ENCODE peak calls at places on chromosomes 12 and 14, in four cellular contexts. One of them, this sample, is unnamed.

GRCh38 chr12:66065623-66066022 is 64.9 kb downstream of the LLPH start:
- DNase-seq in IMR-90: peak
- DNase-seq in GM12878: no peak
- DNase-seq in K562: no peak
- DNase-seq in this sample: no peak

GRCh38 chr12:131830335-131831020 is 2.3 kb downstream of the MMP17 start:
- DNase-seq in IMR-90: peak
- DNase-seq in GM12878: no peak
- DNase-seq in K562: peak
- DNase-seq in this sample: peak

GRCh38 chr12:52052471-52053186 is 1.4 kb downstream of the NR4A1 start:
- DNase-seq in IMR-90: peak
- DNase-seq in GM12878: no peak
- DNase-seq in K562: peak
- DNase-seq in this sample: no peak

GRCh38 chr12:51393676-51394545 is 2.7 kb upstream of the GALNT6 start:
- DNase-seq in IMR-90: peak
- DNase-seq in GM12878: no peak
- DNase-seq in K562: peak
- DNase-seq in this sample: peak

GRCh38 chr12:108495823-108496579 is 19.1 kb upstream of the FICD start:
- DNase-seq in IMR-90: no peak
- DNase-seq in GM12878: no peak
- DNase-seq in K562: no peak
- DNase-seq in this sample: no peak

GRCh38 chr12:120495189-120495722 is 657 bp upstream of the DYNLL1 start:
- DNase-seq in IMR-90: no peak
- DNase-seq in GM12878: no peak
- DNase-seq in K562: peak
- DNase-seq in this sample: no peak

GRCh38 chr12:133130808-133131128 is 341 bp downstream of the ZNF10 start:
- DNase-seq in IMR-90: no peak
- DNase-seq in GM12878: no peak
- DNase-seq in K562: no peak
- DNase-seq in this sample: no peak

GRCh38 chr14:99327050-99327449 is 55.1 kb upstream of the BCL11B start:
- DNase-seq in IMR-90: no peak
- DNase-seq in GM12878: no peak
- DNase-seq in K562: no peak
- DNase-seq in this sample: no peak

GRCh38 chr12:23474438-23475000 is 475.0 kb downstream of the SOX5 start:
- DNase-seq in IMR-90: no peak
- DNase-seq in GM12878: no peak
- DNase-seq in K562: no peak
- DNase-seq in this sample: no peak

GRCh38 chr14:96039633-96040311 is 610 bp downstream of the C14orf132 start:
- DNase-seq in IMR-90: peak
- DNase-seq in GM12878: no peak
- DNase-seq in K562: no peak
- DNase-seq in this sample: peak

GRCh38 chr12:124979568-124979967 is 9.4 kb downstream of the DHX37 start:
- DNase-seq in IMR-90: no peak
- DNase-seq in GM12878: no peak
- DNase-seq in K562: no peak
- DNase-seq in this sample: no peak

GRCh38 chr12:3797649-3798048 is 44.7 kb upstream of the CRACR2A start:
- DNase-seq in IMR-90: no peak
- DNase-seq in GM12878: no peak
- DNase-seq in K562: no peak
- DNase-seq in this sample: no peak

GRCh38 chr12:131134523-131135310 is 181.0 kb downstream of the ADGRD1 start:
- DNase-seq in IMR-90: no peak
- DNase-seq in GM12878: no peak
- DNase-seq in K562: no peak
- DNase-seq in this sample: no peak

GRCh38 chr14:35378638-35379568 is 25.6 kb downstream of the NFKBIA start:
- DNase-seq in IMR-90: no peak
- DNase-seq in GM12878: no peak
- DNase-seq in K562: no peak
- DNase-seq in this sample: no peak

GRCh38 chr14:64549016-64549415 is 745 bp upstream of the PPP1R36 start:
- DNase-seq in IMR-90: peak
- DNase-seq in GM12878: no peak
- DNase-seq in K562: no peak
- DNase-seq in this sample: no peak

GRCh38 chr12:31702047-31702446 is 26.8 kb downstream of the AMN1 start:
- DNase-seq in IMR-90: peak
- DNase-seq in GM12878: no peak
- DNase-seq in K562: no peak
- DNase-seq in this sample: peak

GRCh38 chr14:20690848-20691640 is 2.5 kb downstream of the ANG start:
- DNase-seq in IMR-90: peak
- DNase-seq in GM12878: peak
- DNase-seq in K562: peak
- DNase-seq in this sample: peak

GRCh38 chr14:102241147-102241546 is 63.8 kb downstream of the MOK start:
- DNase-seq in IMR-90: no peak
- DNase-seq in GM12878: no peak
- DNase-seq in K562: no peak
- DNase-seq in this sample: no peak
- TF ChIP-seq FOS in IMR-90: no peak
- TF ChIP-seq FOS in GM12878: no peak
- TF ChIP-seq FOS in K562: no peak
- TF ChIP-seq FOS in this sample: no peak

GRCh38 chr12:27779837-27780611 is at the start of the genes KLHL42 and MANSC4:
- DNase-seq in IMR-90: peak
- DNase-seq in GM12878: no peak
- DNase-seq in K562: peak
- DNase-seq in this sample: peak
- TF ChIP-seq CTCF in IMR-90: no peak
- TF ChIP-seq CTCF in GM12878: peak
- TF ChIP-seq CTCF in K562: no peak
- TF ChIP-seq CTCF in this sample: no peak

DNA sequence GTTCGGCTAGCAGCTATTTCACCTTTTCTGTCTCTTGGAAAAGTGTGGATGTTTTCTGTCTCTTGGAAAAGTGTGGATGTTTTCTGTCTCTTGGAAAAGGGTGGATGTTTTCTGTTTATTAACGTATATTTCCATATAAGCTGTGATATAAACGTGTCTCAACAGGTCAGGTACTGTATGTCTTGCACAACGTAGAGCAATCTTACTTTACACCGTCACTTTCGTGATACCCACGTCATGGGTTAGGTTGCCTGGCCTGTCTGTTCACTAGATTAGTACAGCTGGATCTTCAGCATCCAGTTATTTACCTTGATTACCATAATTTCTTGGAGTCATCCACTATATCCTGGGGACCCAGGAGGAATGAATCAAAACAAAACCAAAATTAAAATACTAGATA is 14.1 kb downstream of the CLEC7A start:
- DNase-seq in IMR-90: no peak
- DNase-seq in GM12878: no peak
- DNase-seq in K562: no peak
- DNase-seq in this sample: no peak
- TF ChIP-seq FOS in IMR-90: no peak
- TF ChIP-seq FOS in GM12878: no peak
- TF ChIP-seq FOS in K562: no peak
- TF ChIP-seq FOS in this sample: no peak

DNA sequence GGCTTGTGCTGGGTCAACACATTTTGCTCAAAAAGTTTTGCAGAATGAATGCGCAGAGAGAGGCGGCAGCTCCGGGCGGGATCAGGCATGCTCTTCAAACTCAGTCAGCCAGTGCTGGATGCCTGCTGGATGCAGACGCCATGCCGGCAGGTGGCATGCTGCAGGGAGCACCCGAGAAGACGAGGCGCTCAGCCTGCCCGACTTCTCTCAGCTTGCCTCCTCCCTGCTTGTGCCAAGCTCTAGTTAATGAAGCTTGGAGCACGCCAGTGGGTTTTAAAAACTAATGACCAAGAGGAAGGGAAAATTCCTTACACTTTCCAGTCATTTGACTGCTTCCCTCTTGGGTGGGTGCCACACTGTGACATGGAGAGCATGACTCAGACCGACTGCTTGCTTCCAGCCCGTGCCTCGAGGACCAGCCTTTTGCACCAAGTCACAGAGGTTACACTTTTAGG is 39.8 kb downstream of the SLC24A4 start:
- DNase-seq in IMR-90: peak
- DNase-seq in GM12878: no peak
- DNase-seq in K562: no peak
- DNase-seq in this sample: no peak
- TF ChIP-seq CTCF in IMR-90: no peak
- TF ChIP-seq CTCF in GM12878: no peak
- TF ChIP-seq CTCF in K562: no peak
- TF ChIP-seq CTCF in this sample: no peak

DNA sequence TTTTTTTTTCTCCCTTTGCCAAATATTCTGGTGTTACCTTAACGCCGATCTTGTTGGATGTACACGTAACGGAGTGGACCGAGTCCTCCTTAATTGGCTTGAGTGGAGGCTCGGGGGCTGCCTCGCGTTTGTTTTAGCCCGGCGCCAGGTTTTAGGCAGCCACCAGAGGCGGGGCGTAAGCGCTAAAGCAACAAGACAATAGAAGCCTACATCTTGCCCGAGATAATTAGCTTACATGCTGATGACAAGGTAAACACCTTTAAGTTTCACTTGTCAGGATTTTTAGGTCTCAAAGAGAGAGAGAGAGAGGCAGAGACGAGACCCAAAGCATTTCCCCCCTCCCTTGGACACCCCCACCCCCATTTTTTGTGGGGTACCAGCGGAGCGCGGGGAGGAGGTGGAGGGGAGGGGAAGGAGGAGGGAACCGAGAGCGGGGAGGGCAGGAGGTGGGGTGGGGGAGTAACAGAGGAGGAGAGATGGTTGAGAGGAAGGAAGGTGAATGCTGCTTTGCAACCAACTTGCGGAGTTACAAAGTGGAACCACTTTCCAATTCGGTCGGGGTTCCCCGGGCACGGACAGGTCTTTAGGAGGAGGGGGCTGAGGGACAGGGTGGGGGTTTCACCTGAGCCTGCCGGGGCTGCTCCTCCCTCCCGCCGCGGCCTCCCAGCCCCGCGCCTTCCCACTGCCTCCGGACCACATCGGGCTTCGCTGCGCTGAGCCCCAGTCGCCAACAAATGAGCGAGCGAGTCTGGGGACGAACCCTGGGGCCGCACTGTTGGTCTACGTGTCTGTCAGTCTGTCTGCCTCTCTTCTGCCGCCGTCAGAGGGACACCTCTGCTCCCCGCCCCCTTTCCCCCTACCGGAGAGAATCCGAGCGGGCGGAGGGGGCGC is at the start of gene NKX2-1:
- DNase-seq in IMR-90: no peak
- DNase-seq in GM12878: no peak
- DNase-seq in K562: no peak
- DNase-seq in this sample: no peak
- TF ChIP-seq FOS in IMR-90: no peak
- TF ChIP-seq FOS in GM12878: no peak
- TF ChIP-seq FOS in K562: no peak
- TF ChIP-seq FOS in this sample: no peak

GRCh38 chr12:12725086-12725955 is 8.2 kb downstream of the CDKN1B start:
- DNase-seq in IMR-90: peak
- DNase-seq in GM12878: peak
- DNase-seq in K562: peak
- DNase-seq in this sample: peak
- TF ChIP-seq CTCF in IMR-90: no peak
- TF ChIP-seq CTCF in GM12878: no peak
- TF ChIP-seq CTCF in K562: no peak
- TF ChIP-seq CTCF in this sample: no peak

GRCh38 chr12:53122961-53123468 is 19.7 kb downstream of the SOAT2 start:
- DNase-seq in IMR-90: peak
- DNase-seq in GM12878: no peak
- DNase-seq in K562: no peak
- DNase-seq in this sample: no peak
- TF ChIP-seq FOS in IMR-90: no peak
- TF ChIP-seq FOS in GM12878: no peak
- TF ChIP-seq FOS in K562: no peak
- TF ChIP-seq FOS in this sample: no peak

This sample was measured in endothelial cell of umbilical vein.